ENCODE peak calls at places on chromosomes 6 and 20, in six cellular contexts. C is amygdala, I is GM03348, L is hippocampal formation, X is epithelial cell of esophagus, S is GM04503. G is an unnamed sample.

GRCh38 chr6:111812080-111813038 is 60.9 kb downstream of the FYN start:
- DNase-seq in L (no peak), C (no peak), I (no peak), X (peak; percentile 66), S (no peak), G (no peak)

GRCh38 chr6:11808054-11808453 is 29.5 kb upstream of the ADTRP start:
- DNase-seq in C (no peak), X (no peak), L (no peak), I (no peak), S (no peak), G (no peak)

GRCh38 chr6:39426057-39426592 is 103.6 kb upstream of the KCNK16 start:
- DNase-seq in X (peak; percentile 83), S (peak; percentile 84), C (no peak), L (peak; percentile 63), I (peak; percentile 79), G (peak; percentile 59)

GRCh38 chr6:80263603-80264002 is 157.1 kb downstream of the BCKDHB start:
- DNase-seq in C (no peak), L (no peak), S (no peak), I (no peak), X (no peak), G (no peak)

GRCh38 chr6:31122803-31123706 is 2.8 kb upstream of the CDSN start:
- DNase-seq in S (peak; percentile 47), L (no peak), C (peak; percentile 8), I (peak; percentile 87), X (peak; percentile 84), G (peak; percentile 66)

GRCh38 chr6:42539135-42539534 is 24.7 kb upstream of the UBR2 start:
- DNase-seq in I (no peak), S (no peak), X (no peak), L (no peak), C (no peak), G (no peak)

GRCh38 chr6:43120938-43121913 is 45.1 kb downstream of the PTK7 start:
- DNase-seq in X (peak; percentile 96), S (peak; percentile 94), L (no peak), C (no peak), I (peak; percentile 82), G (peak; percentile 96)

GRCh38 chr6:52517502-52518278 is 59.2 kb downstream of the TRAM2 start:
- DNase-seq in X (peak; percentile 91), S (peak; percentile 87), C (peak; percentile 12), L (peak; percentile 35), I (peak; percentile 90), G (peak; percentile 94)

GRCh38 chr6:143592335-143592734 is 80.8 kb upstream of the FUCA2 start:
- DNase-seq in C (no peak), I (no peak), L (no peak), X (peak; percentile 34), S (no peak), G (no peak)

GRCh38 chr6:170093658-170094596 is 197.0 kb downstream of the DLL1 start:
- DNase-seq in L (no peak), X (no peak), S (no peak), I (no peak), C (no peak), G (no peak)

GRCh38 chr6:90466191-90466940 is 120.5 kb downstream of the MAP3K7 start:
- DNase-seq in L (no peak), S (no peak), X (peak; percentile 58), C (no peak), I (no peak), G (no peak)

GRCh38 chr6:105174512-105174911 is 5.3 kb downstream of the POPDC3 start:
- DNase-seq in S (peak; percentile 68), X (peak; percentile 89), I (peak; percentile 28), L (no peak), C (no peak), G (peak; percentile 75)

GRCh38 chr6:127539292-127539691 is 20.2 kb upstream of the MTCL3 start:
- DNase-seq in C (no peak), S (no peak), X (peak; percentile 37), L (peak; percentile 58), I (peak; percentile 46), G (no peak)

GRCh38 chr20:3876676-3877075 is 12.5 kb upstream of the PANK2 start:
- DNase-seq in C (no peak), I (no peak), S (no peak), L (no peak), X (no peak), G (no peak)

GRCh38 chr6:93304514-93304913 is 114.8 kb downstream of the EPHA7 start:
- DNase-seq in X (no peak), L (no peak), I (no peak), S (no peak), C (no peak), G (no peak)

GRCh38 chr6:35687658-35688604 is 784 bp downstream of the FKBP5 start:
- DNase-seq in S (no peak), X (peak; percentile 67), I (peak; percentile 50), C (no peak), L (peak; percentile 37), G (no peak)

GRCh38 chr6:155314092-155314772 is at the start of gene TFB1M:
- DNase-seq in S (peak; percentile 88), C (peak; percentile 95), X (peak; percentile 99), L (peak; percentile 97), I (peak; percentile 93), G (peak; percentile 96)

GRCh38 chr20:36467076-36467999 is 74.0 kb upstream of the MYL9 start:
- DNase-seq in L (no peak), S (peak; percentile 44), I (peak; percentile 67), C (no peak), X (peak; percentile 83), G (no peak)

GRCh38 chr6:159041181-159041580 is 3.6 kb downstream of the TAGAP start:
- DNase-seq in C (no peak), L (no peak), I (no peak), X (no peak), S (no peak), G (no peak)

GRCh38 chr6:36963451-36964290 is 9.1 kb downstream of the PI16 start:
- DNase-seq in C (no peak), L (no peak), X (peak; percentile 47), I (no peak), S (no peak), G (no peak)

GRCh38 chr20:51380401-51381385 is 161.8 kb downstream of the NFATC2 start:
- DNase-seq in L (no peak), C (no peak), X (no peak), I (no peak), S (no peak), G (no peak)

GRCh38 chr6:130928993-130929678 is 101.9 kb downstream of the SMLR1 start:
- DNase-seq in S (peak; percentile 61), I (peak; percentile 61), C (no peak), X (no peak), L (peak; percentile 37), G (peak; percentile 53)

GRCh38 chr20:62235001-62235776 is 3.1 kb upstream of the OSBPL2 start:
- DNase-seq in C (no peak), S (no peak), I (no peak), L (no peak), X (no peak), G (no peak)

GRCh38 chr6:144824018-144824417 is 538.9 kb downstream of the UTRN start:
- DNase-seq in I (no peak), L (no peak), S (no peak), C (no peak), X (no peak), G (no peak)

GRCh38 chr20:45819466-45819865 is 7.0 kb downstream of the UBE2C start:
- DNase-seq in I (no peak), X (no peak), L (no peak), C (no peak), S (no peak), G (no peak)

GRCh38 chr6:154479388-154480143 is 30.9 kb downstream of the CNKSR3 start:
- DNase-seq in S (no peak), X (no peak), L (no peak), C (no peak), I (peak; percentile 66), G (no peak)

GRCh38 chr6:144745434-144745833 is 460.3 kb downstream of the UTRN start:
- DNase-seq in L (no peak), C (no peak), I (no peak), S (no peak), X (no peak), G (peak; percentile 12)

GRCh38 chr6:53643481-53643965 is 22.0 kb downstream of the KLHL31 start:
- DNase-seq in L (no peak), C (no peak), X (no peak), S (no peak), I (no peak), G (no peak)

GRCh38 chr6:12598919-12599318 is 117.6 kb upstream of the PHACTR1 start:
- DNase-seq in L (no peak), C (no peak), I (no peak), S (no peak), X (no peak), G (no peak)

GRCh38 chr20:4711511-4711910 is 10.2 kb upstream of the PRND start:
- DNase-seq in L (no peak), S (no peak), C (no peak), X (no peak), I (no peak), G (no peak)

GRCh38 chr6:113672691-113673149 is 184.4 kb upstream of the MARCKS start:
- DNase-seq in X (no peak), C (no peak), S (peak; percentile 52), I (peak; percentile 78), L (no peak), G (peak; percentile 53)

GRCh38 chr20:50138479-50139393 is 14.8 kb downstream of the PEDS1 start:
- DNase-seq in X (peak; percentile 47), C (peak; percentile 51), L (peak; percentile 78), I (no peak), S (no peak), G (no peak)

GRCh38 chr20:15799871-15800270 is 773.4 kb downstream of the KIF16B start:
- DNase-seq in I (no peak), C (no peak), S (peak; percentile 10), L (no peak), X (peak; percentile 66), G (peak; percentile 27)

GRCh38 chr6:32153252-32153834 is 598 bp upstream of the PPT2 start:
- DNase-seq in S (no peak), C (no peak), L (no peak), X (peak; percentile 50), I (no peak), G (no peak)

GRCh38 chr6:107716688-107717089 is 107.4 kb downstream of the SCML4 start:
- DNase-seq in X (peak; percentile 10), S (no peak), L (no peak), C (no peak), I (no peak), G (no peak)

GRCh38 chr6:150408842-150409241 is 40.0 kb downstream of the IYD start:
- DNase-seq in L (no peak), C (no peak), I (no peak), S (no peak), X (peak; percentile 45), G (no peak)

G was measured in GM04504.